ENCODE peak calls at places on chromosomes 5 and 9, in ten cellular contexts. Q, U, P, L, B, W, Y, X, A and D are unnamed samples.

GRCh38 chr9:4298255-4299005 is 1.4 kb downstream of the GLIS3 start:
- DNase-seq in Q (peak), U (peak), P (peak), L (peak), B (peak), W (peak), Y (no peak), X (peak), A (no peak), D (no peak)

GRCh38 chr5:176851871-176852270 is 41.5 kb downstream of the UNC5A start:
- DNase-seq in Q (no peak), U (no peak), P (no peak), L (no peak), B (no peak), W (no peak), Y (no peak), X (no peak), A (no peak), D (no peak)

GRCh38 chr9:16869961-16870605 is 387 bp downstream of the BNC2 start:
- DNase-seq in Q (no peak), U (no peak), P (peak), L (no peak), B (no peak), W (no peak), Y (no peak), X (no peak), A (no peak), D (no peak)

GRCh38 chr5:99004960-99005359 is 76.2 kb upstream of the CHD1 start:
- DNase-seq in Q (peak), U (no peak), P (no peak), L (no peak), B (peak), W (peak), Y (no peak), X (no peak), A (no peak), D (no peak)

GRCh38 chr9:99565203-99565602 is 256.5 kb upstream of the NR4A3 start:
- DNase-seq in Q (no peak), U (peak), P (no peak), L (no peak), B (no peak), W (no peak), Y (no peak), X (no peak), A (no peak), D (no peak)

GRCh38 chr5:77262685-77263084 is 52.2 kb downstream of the PDE8B start:
- DNase-seq in Q (no peak), U (no peak), P (no peak), L (no peak), B (no peak), W (no peak), Y (no peak), X (no peak), A (no peak), D (no peak)

GRCh38 chr5:177988989-177989625 is 6.9 kb downstream of the PROP1 start:
- DNase-seq in Q (no peak), U (no peak), P (no peak), L (no peak), B (no peak), W (no peak), Y (no peak), X (no peak), A (no peak), D (no peak)

GRCh38 chr5:86626149-86626548 is 8.4 kb downstream of the COX7C start:
- DNase-seq in Q (no peak), U (no peak), P (no peak), L (no peak), B (peak), W (no peak), Y (no peak), X (no peak), A (no peak), D (no peak)

GRCh38 chr5:141973871-141974595 is 5.1 kb downstream of the RNF14 start:
- DNase-seq in Q (no peak), U (no peak), P (no peak), L (no peak), B (no peak), W (no peak), Y (no peak), X (peak), A (no peak), D (no peak)

GRCh38 chr5:166716856-166717492 is 1574.5 kb upstream of the WWC1 start:
- DNase-seq in Q (no peak), U (no peak), P (no peak), L (no peak), B (no peak), W (no peak), Y (no peak), X (no peak), A (no peak), D (no peak)

GRCh38 chr5:94711785-94712184 is 93.3 kb downstream of the SLF1 start:
- DNase-seq in Q (no peak), U (no peak), P (no peak), L (no peak), B (no peak), W (no peak), Y (peak), X (no peak), A (no peak), D (no peak)

GRCh38 chr9:99720455-99721050 is 101.1 kb upstream of the NR4A3 start:
- DNase-seq in Q (no peak), U (no peak), P (no peak), L (no peak), B (peak), W (peak), Y (no peak), X (peak), A (no peak), D (no peak)

GRCh38 chr5:31944683-31945445 is 229.3 kb downstream of the GOLPH3 start:
- DNase-seq in Q (no peak), U (no peak), P (peak), L (no peak), B (no peak), W (no peak), Y (no peak), X (no peak), A (no peak), D (no peak)

GRCh38 chr9:133188006-133188842 is 20.8 kb downstream of the OBP2B start:
- DNase-seq in Q (no peak), U (no peak), P (peak), L (peak), B (no peak), W (peak), Y (no peak), X (peak), A (no peak), D (no peak)

GRCh38 chr5:71790433-71790832 is 71.4 kb downstream of the CARTPT start:
- DNase-seq in Q (no peak), U (no peak), P (no peak), L (no peak), B (no peak), W (no peak), Y (no peak), X (no peak), A (no peak), D (no peak)

GRCh38 chr5:150058480-150059126 is 27.8 kb downstream of the CSF1R start:
- DNase-seq in Q (no peak), U (no peak), P (no peak), L (no peak), B (no peak), W (no peak), Y (peak), X (peak), A (no peak), D (no peak)

GRCh38 chr9:137590469-137591383 is at the start of gene ZMYND19:
- DNase-seq in Q (peak), U (peak), P (peak), L (peak), B (peak), W (peak), Y (no peak), X (peak), A (peak), D (no peak)

GRCh38 chr9:7996558-7996957 is 197.0 kb upstream of the DMAC1 start:
- DNase-seq in Q (no peak), U (no peak), P (no peak), L (no peak), B (no peak), W (no peak), Y (no peak), X (no peak), A (no peak), D (no peak)

GRCh38 chr5:82885657-82886389 is 191.4 kb downstream of the TMEM167A start:
- DNase-seq in Q (no peak), U (no peak), P (no peak), L (no peak), B (no peak), W (peak), Y (no peak), X (no peak), A (no peak), D (no peak)

GRCh38 chr5:43190755-43191603 is 1.0 kb upstream of the NIM1K start:
- DNase-seq in Q (no peak), U (no peak), P (no peak), L (peak), B (no peak), W (no peak), Y (no peak), X (no peak), A (no peak), D (no peak)

GRCh38 chr5:77138981-77139380 is 51.9 kb upstream of the ZBED3 start:
- DNase-seq in Q (no peak), U (peak), P (peak), L (no peak), B (no peak), W (no peak), Y (no peak), X (no peak), A (no peak), D (no peak)

GRCh38 chr5:134289509-134290113 is 63.7 kb upstream of the PPP2CA start:
- DNase-seq in Q (peak), U (no peak), P (peak), L (peak), B (peak), W (peak), Y (no peak), X (peak), A (peak), D (peak)

GRCh38 chr9:22208846-22209585 is 199.9 kb upstream of the CDKN2B start:
- DNase-seq in Q (no peak), U (no peak), P (no peak), L (no peak), B (peak), W (no peak), Y (no peak), X (no peak), A (no peak), D (no peak)

GRCh38 chr5:133316346-133317343 is 264.8 kb downstream of the HSPA4 start:
- DNase-seq in Q (no peak), U (no peak), P (peak), L (peak), B (peak), W (peak), Y (no peak), X (peak), A (no peak), D (no peak)

GRCh38 chr5:54243483-54244080 is 66.8 kb downstream of the ARL15 start:
- DNase-seq in Q (peak), U (no peak), P (peak), L (peak), B (peak), W (peak), Y (no peak), X (peak), A (peak), D (no peak)

GRCh38 chr5:14068136-14068535 is 75.0 kb upstream of the TRIO start:
- DNase-seq in Q (no peak), U (no peak), P (no peak), L (no peak), B (no peak), W (no peak), Y (no peak), X (no peak), A (no peak), D (no peak)

GRCh38 chr5:149760700-149761187 is 30.6 kb downstream of the PPARGC1B start:
- DNase-seq in Q (no peak), U (no peak), P (no peak), L (no peak), B (no peak), W (no peak), Y (no peak), X (no peak), A (no peak), D (no peak)

GRCh38 chr5:80516826-80517225 is 28.9 kb downstream of the FAM151B start:
- DNase-seq in Q (no peak), U (no peak), P (no peak), L (no peak), B (peak), W (peak), Y (peak), X (peak), A (no peak), D (peak)

GRCh38 chr9:19239955-19240354 is 9.5 kb downstream of the DENND4C start:
- DNase-seq in Q (no peak), U (no peak), P (no peak), L (no peak), B (no peak), W (no peak), Y (no peak), X (no peak), A (no peak), D (no peak)